ENCODE peak calls at places on chromosomes 1 and 21, in five cellular contexts. J is uterus, N is transverse colon, H is A549, Z is suprapubic skin. O is an unnamed sample.

GRCh38 chr1:168714012-168714411 is 15.0 kb downstream of the DPT start:
- DNase-seq in Z (no peak), N (peak), J (no peak), H (no peak), O (peak)

GRCh38 chr1:232570007-232570406 is 59.9 kb downstream of the SIPA1L2 start:
- DNase-seq in H (no peak), J (no peak), Z (no peak), N (no peak), O (no peak)

GRCh38 chr1:105608713-105609112 is 1447.8 kb upstream of the PRMT6 start:
- DNase-seq in J (no peak), N (no peak), Z (no peak), H (peak), O (no peak)

GRCh38 chr1:16677552-16678423 is 11.0 kb upstream of the RNU1-3 start:
- DNase-seq in N (peak), H (peak), J (peak), Z (peak), O (peak)

GRCh38 chr1:8293641-8294169 is 24.2 kb upstream of the SLC45A1 start:
- DNase-seq in H (no peak), J (no peak), N (no peak), Z (no peak), O (no peak)

GRCh38 chr1:46820560-46821060 is 21.8 kb downstream of the CYP4B1 start:
- DNase-seq in N (no peak), J (no peak), Z (no peak), H (no peak), O (no peak)

GRCh38 chr21:43372663-43373386 is 54.1 kb downstream of the SIK1 start:
- DNase-seq in H (no peak), Z (no peak), N (no peak), J (no peak), O (no peak)

GRCh38 chr1:33660244-33660643 is 187.8 kb downstream of the ZSCAN20 start:
- DNase-seq in H (no peak), N (no peak), J (no peak), Z (no peak), O (no peak)

GRCh38 chr21:32916522-32917099 is 109.1 kb upstream of the OLIG2 start:
- DNase-seq in N (no peak), H (peak), Z (no peak), J (no peak), O (no peak)

GRCh38 chr1:226063362-226064167 is 1.0 kb downstream of the H3-3A start:
- DNase-seq in J (peak), Z (peak), N (peak), H (peak), O (peak)

GRCh38 chr1:218156602-218157001 is 128.5 kb upstream of the RRP15 start:
- DNase-seq in J (no peak), Z (no peak), H (no peak), N (peak), O (no peak)

GRCh38 chr1:146007048-146007784 is 10.8 kb upstream of the TXNIP start:
- DNase-seq in H (peak), J (peak), Z (no peak), N (peak), O (peak)

GRCh38 chr1:94382163-94382562 is 36.0 kb upstream of the ABCD3 start:
- DNase-seq in Z (no peak), N (peak), J (no peak), H (no peak), O (peak)

GRCh38 chr21:35212393-35213127 is 163.5 kb upstream of the RUNX1 start:
- DNase-seq in J (no peak), Z (no peak), H (no peak), N (no peak), O (no peak)

GRCh38 chr1:7117599-7118281 is 332.5 kb downstream of the CAMTA1 start:
- DNase-seq in Z (peak), N (no peak), H (peak), J (no peak), O (no peak)

GRCh38 chr1:206457408-206457807 is 12.9 kb upstream of the IKBKE start:
- DNase-seq in J (no peak), H (no peak), Z (no peak), N (no peak), O (peak)

GRCh38 chr1:212805767-212806166 is 14.1 kb downstream of the TATDN3 start:
- DNase-seq in J (no peak), N (no peak), H (no peak), Z (no peak), O (no peak)

GRCh38 chr1:90012305-90012704 is 17.4 kb downstream of the ZNF326 start:
- DNase-seq in N (no peak), Z (no peak), H (no peak), J (no peak), O (no peak)

GRCh38 chr1:113207019-113207418 is 134.0 kb downstream of the LRIG2 start:
- DNase-seq in H (peak), N (no peak), J (no peak), Z (no peak), O (no peak)

GRCh38 chr1:54273092-54273836 is 73.3 kb downstream of the MRPL37 start:
- DNase-seq in Z (no peak), H (no peak), J (peak), N (peak), O (peak)

GRCh38 chr1:1066403-1067283 is 7.5 kb downstream of the RNF223 start:
- DNase-seq in N (no peak), H (no peak), Z (no peak), J (no peak), O (no peak)

GRCh38 chr1:78068681-78069283 is 23.0 kb downstream of the GIPC2 start:
- DNase-seq in J (no peak), Z (no peak), H (no peak), N (no peak), O (peak)

GRCh38 chr21:32826317-32827167 is 55.0 kb upstream of the PAXBP1 start:
- DNase-seq in J (peak), H (peak), N (peak), Z (no peak), O (peak)

GRCh38 chr21:45590726-45591618 is 48.7 kb upstream of the SLC19A1 start:
- DNase-seq in J (no peak), Z (peak), H (no peak), N (peak), O (peak)

GRCh38 chr1:86395771-86396502 is at the start of gene ODF2L:
- DNase-seq in Z (peak), H (peak), N (peak), J (peak), O (peak)

GRCh38 chr1:205236526-205236925 is 8.8 kb downstream of the TMCC2 start:
- DNase-seq in N (no peak), H (no peak), J (no peak), Z (no peak), O (no peak)

GRCh38 chr1:241532173-241532553 is at the start of gene KMO:
- DNase-seq in N (no peak), J (no peak), Z (no peak), H (no peak), O (no peak)

GRCh38 chr1:47766832-47767740 is 230.1 kb downstream of the TRABD2B start:
- DNase-seq in Z (no peak), N (no peak), J (no peak), H (no peak), O (peak)

GRCh38 chr1:23591460-23592208 is 32.3 kb upstream of the ID3 start:
- DNase-seq in J (no peak), H (peak), N (no peak), Z (no peak), O (no peak)

GRCh38 chr1:200253774-200254495 is 155.9 kb downstream of the ZNF281 start:
- DNase-seq in N (no peak), H (no peak), Z (no peak), J (no peak), O (no peak)

GRCh38 chr1:201268604-201269151 is 14.6 kb upstream of the PKP1 start:
- DNase-seq in N (no peak), H (peak), J (peak), Z (peak), O (no peak)

GRCh38 chr1:28062806-28063205 is 25.6 kb downstream of the EYA3 start:
- DNase-seq in Z (no peak), H (no peak), J (no peak), N (no peak), O (no peak)

GRCh38 chr1:53547321-53547720 is 88.1 kb downstream of the DMRTB1 start:
- DNase-seq in N (peak), H (no peak), J (peak), Z (peak), O (no peak)

GRCh38 chr21:18951291-18952038 is 547.9 kb upstream of the TMPRSS15 start:
- DNase-seq in J (no peak), H (peak), Z (no peak), N (peak), O (peak)

GRCh38 chr1:162279099-162279498 is 97.6 kb downstream of the SPATA46 start:
- DNase-seq in Z (no peak), H (no peak), N (no peak), J (peak), O (no peak)

GRCh38 chr1:115764541-115764940 is 4.0 kb downstream of the CASQ2 start:
- DNase-seq in Z (no peak), H (peak), N (peak), J (no peak), O (peak)

GRCh38 chr1:19466112-19466561 is 19.2 kb downstream of the CAPZB start:
- DNase-seq in Z (no peak), H (no peak), N (no peak), J (no peak), O (no peak)
- H3K27ac ChIP-seq in Z (peak), H (no peak), N (peak), J (peak), O (no peak)

DNA sequence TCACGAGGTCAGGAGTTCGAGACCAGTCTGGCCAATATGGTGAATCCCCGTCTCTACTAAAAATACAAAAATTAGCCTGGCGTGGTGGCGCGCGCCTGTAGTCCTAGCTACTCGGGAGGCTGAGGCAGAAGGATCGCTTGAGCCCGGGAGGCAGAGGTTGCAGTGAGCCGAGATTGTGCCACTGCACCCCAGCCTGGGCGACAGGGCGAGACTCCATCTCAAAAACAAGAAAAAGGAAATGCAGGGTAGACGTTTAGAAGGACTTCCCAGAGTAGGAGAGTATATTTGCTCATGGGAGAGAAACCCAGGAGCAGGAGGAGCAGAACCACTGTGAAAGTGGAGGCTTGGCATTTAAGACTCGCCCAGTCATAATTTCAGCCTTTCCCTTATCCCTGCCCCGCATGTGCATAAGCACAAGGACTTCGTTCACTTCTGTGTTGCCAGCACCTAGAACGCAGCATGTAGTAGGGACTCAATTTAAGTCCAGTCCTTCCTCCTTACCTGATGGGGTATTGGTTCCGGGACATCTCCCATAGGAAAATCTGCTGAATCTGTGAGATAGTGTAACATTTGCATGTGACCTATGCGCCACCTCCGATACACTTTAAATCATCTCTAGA is 5.2 kb upstream of the MEF2D start:
- DNase-seq in Z (no peak), J (no peak), H (no peak), N (peak), O (no peak)
- TF ChIP-seq POLR2A in Z (no peak), J (no peak), H (no peak), N (no peak), O (no peak)

DNA sequence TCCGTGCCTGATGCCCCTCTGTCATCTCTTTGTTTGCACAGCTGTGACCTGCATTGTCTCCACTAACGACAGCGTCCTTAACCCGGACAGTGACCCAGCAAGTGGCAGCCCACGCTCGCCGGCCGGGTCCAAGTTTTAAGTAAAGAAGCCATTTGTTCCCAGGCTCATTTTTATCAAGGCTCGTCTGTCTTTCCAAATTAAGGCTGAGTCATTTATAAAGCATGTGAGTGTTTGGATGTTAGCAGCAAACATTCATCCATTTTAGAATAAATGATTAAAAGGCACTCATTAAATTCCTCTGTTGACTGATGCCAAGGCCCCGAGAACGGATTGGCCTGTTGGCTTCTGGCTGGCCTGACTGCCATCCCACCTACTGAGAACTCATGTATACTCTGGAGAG is 514.5 kb downstream of the NPHP4 start:
- DNase-seq in H (no peak), J (no peak), N (no peak), Z (no peak), O (peak)
- H3K27ac ChIP-seq in H (no peak), J (no peak), N (no peak), Z (no peak), O (peak)

DNA sequence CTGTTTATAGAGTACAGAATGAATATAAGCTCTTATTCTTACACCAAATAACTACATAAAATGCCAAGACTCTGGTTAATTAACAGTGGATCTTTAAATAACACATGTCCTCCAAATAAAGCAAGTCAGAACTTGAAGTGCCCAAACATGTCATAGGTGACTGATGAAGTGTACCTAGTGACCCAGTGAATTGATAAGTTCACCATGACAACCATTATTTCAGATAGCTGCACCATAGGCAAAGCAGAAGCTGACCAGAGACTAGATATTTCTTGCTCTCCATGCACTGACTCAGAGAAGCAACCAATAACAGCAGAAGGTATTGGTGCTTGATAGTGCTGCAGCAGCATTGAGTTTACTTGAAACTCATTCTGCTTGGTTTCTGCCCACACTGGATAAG is 192.1 kb downstream of the DUSP10 start:
- DNase-seq in H (no peak), J (no peak), Z (no peak), N (no peak), O (no peak)
- TF ChIP-seq POLR2A in H (no peak), J (no peak), Z (no peak), N (no peak), O (no peak)

DNA sequence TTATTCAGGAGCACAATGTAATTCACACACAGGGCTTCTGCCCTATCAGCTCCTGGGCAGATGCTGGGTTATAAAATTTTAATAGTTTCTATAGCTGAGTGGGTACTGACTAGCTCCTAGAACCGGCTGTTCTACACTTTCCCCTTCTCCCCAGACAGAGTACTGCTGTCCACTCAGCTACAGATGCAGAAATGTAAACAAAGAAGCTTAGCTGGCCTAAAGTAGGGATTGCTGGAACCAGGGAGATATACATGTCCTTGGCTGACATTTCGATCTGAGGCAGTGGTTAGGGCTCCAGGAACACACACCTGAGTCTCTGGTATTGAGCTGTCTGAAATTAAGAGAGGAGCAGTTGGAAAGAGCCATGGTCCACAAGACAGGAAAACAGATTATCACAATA is 211.5 kb upstream of the USP24 start:
- DNase-seq in Z (no peak), J (no peak), N (no peak), H (no peak), O (no peak)
- H3K27ac ChIP-seq in Z (no peak), J (no peak), N (peak), H (peak), O (no peak)

DNA sequence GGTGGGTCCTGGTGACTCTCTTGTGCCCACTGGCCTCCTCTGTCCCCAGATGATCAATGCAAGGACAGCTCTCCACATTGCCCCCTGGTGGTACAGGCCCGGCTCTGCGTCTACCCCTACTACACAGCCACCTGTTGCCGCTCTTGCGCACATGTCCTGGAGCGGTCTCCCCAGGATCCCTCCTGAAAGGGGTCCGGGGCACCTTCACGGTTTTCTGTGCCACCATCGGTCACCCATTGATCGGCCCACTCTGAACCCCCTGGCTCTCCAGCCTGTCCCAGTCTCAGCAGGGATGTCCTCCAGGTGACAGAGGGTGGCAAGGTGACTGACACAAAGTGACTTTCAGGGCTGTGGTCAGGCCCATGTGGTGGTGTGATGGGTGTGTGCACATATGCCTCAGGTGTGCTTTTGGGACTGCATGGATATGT is 10.8 kb downstream of the ADAMTSL4 start:
- DNase-seq in J (peak), N (peak), H (peak), Z (peak), O (peak)
- TF ChIP-seq POLR2A in J (peak), N (no peak), H (no peak), Z (no peak), O (no peak)

GRCh38 chr1:153550398-153550758 is 1.3 kb upstream of the S100A3 start:
- DNase-seq in Z (no peak), J (no peak), N (no peak), H (no peak), O (no peak)

GRCh38 chr1:153550827-153551512 is 1.9 kb upstream of the S100A3 start:
- DNase-seq in J (no peak), Z (no peak), N (peak), H (no peak), O (no peak)

GRCh38 chr1:153547560-153548551 is 1.2 kb downstream of the S100A3 start:
- DNase-seq in J (peak), H (no peak), N (peak), Z (no peak), O (no peak)

GRCh38 chr1:153548722-153549695 is at the start of gene S100A3:
- DNase-seq in Z (no peak), J (peak), H (peak), N (peak), O (peak)

GRCh38 chr1:153549741-153550397 is 811 bp upstream of the S100A3 start:
- DNase-seq in Z (no peak), H (no peak), J (no peak), N (peak), O (no peak)
- H3K27ac ChIP-seq in Z (peak), H (peak), J (peak), N (peak), O (no peak)

DNA sequence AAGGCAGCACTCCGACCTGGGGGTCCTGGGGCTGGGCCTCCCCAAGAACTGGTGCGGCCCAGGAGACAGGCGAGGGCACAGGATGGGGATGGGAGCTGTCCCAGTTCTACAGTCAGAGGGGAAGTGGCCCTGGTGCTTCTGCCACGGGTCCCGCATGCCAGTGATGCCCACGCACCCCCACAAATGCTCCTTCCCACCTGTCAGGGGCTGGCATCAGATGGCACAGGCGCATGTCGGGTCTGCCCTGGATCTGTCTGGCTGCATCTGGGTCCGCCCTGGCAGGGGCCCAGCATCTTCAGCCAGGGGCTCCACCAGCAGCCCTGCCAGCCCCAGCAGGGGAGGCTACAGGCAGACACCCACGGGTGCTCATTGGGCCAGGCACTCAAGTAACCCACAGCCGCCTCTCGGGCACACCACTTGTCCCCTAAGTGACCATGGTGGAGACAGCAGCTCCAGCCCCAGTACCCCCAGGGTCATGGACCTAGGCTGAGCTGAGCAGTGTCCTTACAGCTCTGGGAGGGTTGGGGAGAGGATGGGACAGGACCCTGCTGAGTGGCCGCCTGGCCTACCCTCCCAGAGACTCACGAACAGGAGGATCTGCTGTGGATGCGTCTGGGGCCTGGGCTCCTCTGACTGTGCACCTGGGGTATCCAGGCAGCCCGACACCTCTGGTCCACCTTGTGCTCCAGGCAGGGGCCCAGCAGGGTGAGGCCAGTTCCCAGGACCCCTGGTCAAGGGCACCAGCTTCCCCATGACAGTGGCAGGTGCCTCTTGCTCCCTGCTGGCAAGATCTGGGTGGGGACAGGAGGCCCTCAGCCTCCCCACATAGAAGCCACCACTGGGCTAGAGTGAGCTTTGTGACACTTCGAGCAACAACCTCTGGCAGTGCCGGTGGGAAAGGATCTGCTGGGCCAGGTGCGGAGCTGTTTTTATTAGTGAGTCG is 5.4 kb downstream of the SMIM1 start:
- DNase-seq in N (no peak), Z (peak), J (no peak), H (no peak), O (no peak)
- TF ChIP-seq POLR2A in N (no peak), Z (no peak), J (no peak), H (no peak), O (no peak)